ENCODE peak calls at places on chromosomes 5 and 9, in six cellular contexts. G is right cardiac atrium, F is A549, Y is small intestine, D is adrenal gland, H is heart left ventricle. P is an unnamed sample.

GRCh38 chr5:155260798-155261197 is 247.2 kb downstream of the KIF4B start:
- DNase-seq in G (no peak), H (no peak), D (no peak), F (no peak), Y (no peak), P (no peak)

GRCh38 chr5:171442287-171443042 is 23.0 kb downstream of the FGF18 start:
- DNase-seq in H (peak), G (peak), D (no peak), Y (no peak), F (no peak), P (no peak)

GRCh38 chr9:135248111-135248510 is 160.6 kb downstream of the OLFM1 start:
- DNase-seq in F (no peak), G (peak), H (no peak), Y (peak), D (no peak), P (no peak)

GRCh38 chr5:1363581-1363980 is 18.7 kb upstream of the CLPTM1L start:
- DNase-seq in H (no peak), D (no peak), Y (no peak), G (no peak), F (no peak), P (no peak)

GRCh38 chr5:87081511-87082372 is 185.9 kb upstream of the RASA1 start:
- DNase-seq in Y (peak), D (no peak), F (no peak), H (peak), G (no peak), P (peak)

GRCh38 chr5:158013939-158014338 is 155.0 kb upstream of the CLINT1 start:
- DNase-seq in Y (peak), H (no peak), D (peak), G (peak), F (peak), P (no peak)

GRCh38 chr5:52794519-52794918 is 6.8 kb downstream of the ITGA1 start:
- DNase-seq in F (no peak), H (no peak), Y (no peak), G (no peak), D (no peak), P (no peak)

GRCh38 chr9:17665450-17665849 is 86.6 kb downstream of the SH3GL2 start:
- DNase-seq in G (no peak), H (no peak), Y (no peak), D (no peak), F (no peak), P (no peak)

GRCh38 chr5:91111473-91112238 is 271.5 kb downstream of the ARRDC3 start:
- DNase-seq in F (no peak), Y (no peak), H (no peak), G (no peak), D (no peak), P (no peak)

GRCh38 chr9:37437616-37438015 is 15.1 kb downstream of the GRHPR start:
- DNase-seq in Y (no peak), G (peak), D (no peak), F (no peak), H (no peak), P (no peak)

GRCh38 chr5:179280095-179280490 is 65.2 kb downstream of the ADAMTS2 start:
- DNase-seq in H (no peak), G (peak), D (no peak), Y (no peak), F (no peak), P (no peak)

GRCh38 chr5:55847837-55848236 is 3.3 kb upstream of the IL31RA start:
- DNase-seq in D (no peak), G (no peak), F (no peak), H (no peak), Y (no peak), P (no peak)

GRCh38 chr5:98349251-98349989 is 424.0 kb upstream of the RGMB start:
- DNase-seq in H (no peak), D (no peak), Y (no peak), G (no peak), F (no peak), P (no peak)

GRCh38 chr5:52807723-52808122 is 20.0 kb downstream of the ITGA1 start:
- DNase-seq in H (no peak), D (no peak), F (no peak), Y (no peak), G (no peak), P (no peak)

GRCh38 chr9:35526087-35526801 is 36.3 kb downstream of the RUSC2 start:
- DNase-seq in Y (peak), G (no peak), H (no peak), D (no peak), F (no peak), P (no peak)

GRCh38 chr5:79835220-79835714 is 145.6 kb downstream of the CMYA5 start:
- DNase-seq in F (no peak), D (no peak), G (no peak), Y (no peak), H (no peak), P (no peak)

GRCh38 chr5:43305948-43306563 is 7.2 kb downstream of the HMGCS1 start:
- DNase-seq in D (no peak), H (no peak), Y (peak), F (peak), G (no peak), P (no peak)

GRCh38 chr5:174560861-174561260 is 163.5 kb upstream of the MSX2 start:
- DNase-seq in D (no peak), G (no peak), F (no peak), H (no peak), Y (no peak), P (no peak)

GRCh38 chr5:65326912-65327311 is 154.8 kb downstream of the ADAMTS6 start:
- DNase-seq in Y (no peak), D (no peak), F (no peak), H (no peak), G (no peak), P (no peak)

GRCh38 chr5:74767579-74767913 is 497 bp downstream of the NSA2 start:
- DNase-seq in G (no peak), Y (peak), D (peak), F (peak), H (no peak), P (peak)

GRCh38 chr5:173263566-173263965 is 28.6 kb upstream of the NKX2-5 start:
- DNase-seq in Y (no peak), F (no peak), H (no peak), G (no peak), D (no peak), P (no peak)

GRCh38 chr5:113548396-113548795 is 34.9 kb downstream of the YTHDC2 start:
- DNase-seq in D (no peak), Y (no peak), G (no peak), F (no peak), H (no peak), P (no peak)

GRCh38 chr9:136683173-136683745 is 4.0 kb downstream of the AGPAT2 start:
- DNase-seq in D (no peak), F (no peak), Y (no peak), G (peak), H (no peak), P (no peak)

GRCh38 chr9:71693607-71694006 is 74.7 kb downstream of the CEMIP2 start:
- DNase-seq in H (no peak), D (no peak), G (no peak), Y (no peak), F (no peak), P (no peak)

GRCh38 chr5:85717203-85717563 is 900.6 kb upstream of the COX7C start:
- DNase-seq in G (no peak), H (no peak), F (no peak), Y (no peak), D (no peak), P (no peak)

GRCh38 chr5:148374693-148375360 is 8.9 kb upstream of the FBXO38 start:
- DNase-seq in Y (peak), H (no peak), D (peak), G (no peak), F (peak), P (peak)

GRCh38 chr5:65481171-65481575 is 547 bp downstream of the ADAMTS6 start:
- DNase-seq in H (no peak), G (no peak), D (no peak), F (no peak), Y (peak), P (no peak)

GRCh38 chr5:14167211-14167845 is 24.2 kb downstream of the TRIO start:
- DNase-seq in H (no peak), Y (no peak), D (peak), F (no peak), G (no peak), P (no peak)
- H3K27ac ChIP-seq in H (no peak), Y (no peak), D (no peak), F (peak), G (no peak), P (peak)

GRCh38 chr5:151037561-151038291 is 17.3 kb downstream of the GPX3 start:
- DNase-seq in D (peak), Y (no peak), H (no peak), F (no peak), G (no peak), P (no peak)

GRCh38 chr5:151033217-151033934 is 13.0 kb downstream of the GPX3 start:
- DNase-seq in G (no peak), H (no peak), F (no peak), Y (no peak), D (no peak), P (no peak)

GRCh38 chr5:151036556-151036955 is 16.2 kb downstream of the GPX3 start:
- DNase-seq in Y (no peak), F (no peak), G (no peak), H (no peak), D (no peak), P (no peak)

GRCh38 chr5:151031554-151031953 is 11.2 kb downstream of the GPX3 start:
- DNase-seq in G (no peak), F (no peak), Y (no peak), D (no peak), H (no peak), P (no peak)

DNA sequence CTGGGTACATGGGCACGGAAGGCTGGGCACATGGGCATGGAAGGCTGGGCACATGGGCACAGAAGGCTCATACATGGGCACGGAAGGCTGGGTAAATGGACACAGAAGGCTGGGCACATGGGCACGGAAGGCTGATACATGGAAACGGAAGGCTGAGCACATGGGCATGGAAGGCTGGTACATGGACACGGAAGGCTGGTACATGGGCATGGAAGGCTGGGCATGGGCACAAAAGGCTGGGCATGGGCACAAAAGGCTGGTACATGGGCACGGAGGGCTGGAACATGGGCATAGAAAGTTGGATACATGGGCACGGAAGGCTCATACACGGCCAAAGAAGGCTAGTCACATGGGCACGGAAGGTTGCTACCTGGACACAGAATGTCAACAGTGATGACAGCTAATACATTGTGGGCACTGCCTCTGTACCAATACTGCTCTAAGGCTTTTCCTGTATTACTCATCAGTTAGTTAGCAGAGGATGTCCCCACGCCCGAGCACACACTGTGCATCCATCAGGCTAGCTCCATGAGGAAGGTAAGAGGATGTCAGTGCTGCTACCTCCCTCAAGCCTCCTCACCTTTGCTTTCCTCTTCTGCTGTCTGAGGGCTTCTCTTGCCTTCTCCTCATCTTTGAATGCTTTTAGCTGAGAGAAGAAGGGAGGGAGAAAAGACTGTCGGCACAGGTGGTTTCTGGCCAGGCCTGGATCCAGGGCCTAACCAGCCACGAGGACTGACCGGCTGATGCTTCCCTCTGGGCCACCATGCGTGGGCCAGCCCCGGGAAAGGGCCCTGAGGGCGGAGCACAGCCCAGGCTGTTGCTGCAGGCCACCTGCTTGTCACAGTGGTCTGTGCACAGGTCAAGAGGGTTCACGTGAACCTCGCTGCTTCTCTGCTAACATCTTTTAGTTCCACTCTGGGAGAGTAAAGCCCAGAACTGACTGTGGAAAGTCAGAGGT is 14.3 kb downstream of the GPX3 start:
- DNase-seq in H (no peak), D (no peak), F (no peak), Y (no peak), G (no peak), P (no peak)
- H3K4me3 ChIP-seq in H (no peak), D (no peak), F (no peak), Y (no peak), G (no peak), P (no peak)

GRCh38 chr9:73775757-73776156 is 624.1 kb downstream of the ANXA1 start:
- DNase-seq in H (no peak), G (no peak), Y (no peak), F (no peak), D (no peak), P (no peak)

GRCh38 chr9:73773896-73774295 is 622.2 kb downstream of the ANXA1 start:
- DNase-seq in G (no peak), F (no peak), Y (no peak), H (no peak), D (no peak), P (no peak)
- H3K27ac ChIP-seq in G (no peak), F (no peak), Y (no peak), H (no peak), D (no peak), P (no peak)

GRCh38 chr9:2126331-2126789 is 111.2 kb downstream of the SMARCA2 start:
- DNase-seq in D (peak), Y (no peak), G (peak), H (no peak), F (no peak), P (peak)
- H3K4me3 ChIP-seq in D (peak), Y (no peak), G (peak), H (no peak), F (no peak), P (no peak)

GRCh38 chr5:77492653-77493000 is 511 bp upstream of the WDR41 start:
- DNase-seq in F (no peak), G (no peak), H (no peak), Y (no peak), D (no peak), P (no peak)
- H3K27ac ChIP-seq in F (peak), G (peak), H (peak), Y (peak), D (peak), P (peak)

DNA sequence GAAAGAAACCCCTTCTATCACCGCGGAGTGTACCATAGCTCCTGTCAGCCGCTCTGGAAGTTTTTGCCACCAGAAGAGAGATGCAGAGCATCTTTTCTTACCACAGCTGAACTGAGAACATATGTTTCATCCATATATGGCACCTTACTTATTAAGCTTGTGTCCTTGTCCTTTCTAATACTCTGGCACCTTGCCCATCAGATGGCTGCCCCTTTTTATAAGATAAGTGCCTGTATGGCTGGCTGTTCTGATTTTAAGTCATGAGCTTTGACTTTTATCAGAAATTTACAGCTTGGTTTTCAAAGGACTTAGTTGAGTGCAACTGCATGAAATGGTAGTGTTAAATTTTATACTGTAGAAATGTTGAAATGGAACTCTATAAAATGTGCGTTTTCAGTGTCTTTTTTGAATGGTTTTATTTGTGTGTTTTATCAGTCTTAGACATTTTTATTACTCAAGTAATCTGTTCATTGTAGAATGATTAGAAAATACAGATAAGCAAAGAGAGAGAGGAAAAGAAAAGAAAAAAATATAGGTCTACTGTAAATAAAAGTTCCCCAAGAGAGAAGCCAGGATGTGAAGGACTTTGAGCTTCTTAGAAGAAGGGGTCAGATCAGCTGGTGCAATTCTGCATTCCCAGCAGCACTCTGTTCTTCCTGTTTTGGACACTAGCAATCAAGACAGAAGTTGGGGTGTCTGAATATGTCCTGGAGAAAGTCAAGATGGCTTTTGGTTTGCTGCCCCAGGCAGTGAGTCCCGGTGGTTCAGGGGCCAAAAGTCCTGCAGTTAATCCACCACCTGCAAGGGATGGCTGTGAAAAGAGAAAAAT is 38.8 kb downstream of the ARHGAP26 start:
- DNase-seq in G (no peak), H (no peak), F (no peak), D (no peak), Y (peak), P (no peak)
- H3K4me3 ChIP-seq in G (no peak), H (no peak), F (no peak), D (no peak), Y (no peak), P (no peak)

P was measured in colonic mucosa.